ENCODE peak calls at places on chromosomes 6 and 20, in eight cellular contexts. S is A549, H is heart left ventricle, F is sigmoid colon, O is esophagus muscularis mucosa, M is tibial nerve, L is stomach, V is uterus. Y is an unnamed sample.

GRCh38 chr20:63042448-63043071 is 35.8 kb upstream of the BHLHE23 start:
- DNase-seq in S (no peak), H (peak; percentile 9), F (no peak), O (no peak), M (no peak), L (no peak), V (no peak), Y (no peak)

GRCh38 chr6:10395946-10396577 is 18.8 kb downstream of the TFAP2A start:
- DNase-seq in S (no peak), H (no peak), F (no peak), O (no peak), M (no peak), L (no peak), V (no peak), Y (no peak)

GRCh38 chr6:42742116-42742894 is 3.6 kb downstream of the TBCC start:
- DNase-seq in S (no peak), H (no peak), F (no peak), O (no peak), M (no peak), L (no peak), V (no peak), Y (no peak)

GRCh38 chr20:51128198-51128597 is 105.3 kb upstream of the KCNG1 start:
- DNase-seq in S (peak; percentile 21), H (no peak), F (no peak), O (no peak), M (no peak), L (no peak), V (no peak), Y (no peak)

GRCh38 chr6:108174371-108175175 is 8.8 kb downstream of the NR2E1 start:
- DNase-seq in S (no peak), H (no peak), F (no peak), O (no peak), M (no peak), L (no peak), V (no peak), Y (no peak)

GRCh38 chr20:51679254-51679921 is 88.8 kb downstream of the ATP9A start:
- DNase-seq in S (no peak), H (no peak), F (no peak), O (no peak), M (no peak), L (no peak), V (no peak), Y (no peak)

GRCh38 chr6:12844284-12845223 is 128.0 kb downstream of the PHACTR1 start:
- DNase-seq in S (peak; percentile 13), H (no peak), F (no peak), O (no peak), M (no peak), L (no peak), V (no peak), Y (no peak)

GRCh38 chr6:8821921-8822512 is 386.7 kb upstream of the SLC35B3 start:
- DNase-seq in S (no peak), H (no peak), F (no peak), O (no peak), M (no peak), L (no peak), V (no peak), Y (no peak)

GRCh38 chr6:95203153-95203754 is 374.1 kb upstream of the MANEA start:
- DNase-seq in S (peak; percentile 37), H (no peak), F (no peak), O (no peak), M (peak; percentile 33), L (no peak), V (no peak), Y (no peak)

GRCh38 chr6:105431226-105431625 is 28.3 kb upstream of the PREP start:
- DNase-seq in S (peak; percentile 61), H (no peak), F (no peak), O (no peak), M (peak; percentile 57), L (no peak), V (no peak), Y (no peak)

GRCh38 chr6:85405175-85405852 is 44.6 kb upstream of the NT5E start:
- DNase-seq in S (peak; percentile 89), H (no peak), F (no peak), O (no peak), M (no peak), L (peak; percentile 37), V (no peak), Y (no peak)

GRCh38 chr6:32967151-32968091 is 973 bp upstream of the BRD2 start:
- DNase-seq in S (peak; percentile 80), H (no peak), F (no peak), O (peak; percentile 84), M (peak; percentile 41), L (no peak), V (no peak), Y (no peak)

GRCh38 chr6:162377735-162378134 is 349.8 kb downstream of the PRKN start:
- DNase-seq in S (no peak), H (no peak), F (no peak), O (no peak), M (peak; percentile 9), L (no peak), V (no peak), Y (no peak)

GRCh38 chr20:43558412-43559146 is at the start of gene SGK2:
- DNase-seq in S (peak; percentile 87), H (no peak), F (no peak), O (no peak), M (no peak), L (peak; percentile 90), V (no peak), Y (no peak)
- TF ChIP-seq POLR2A in S (peak; percentile 33), H (no peak), F (no peak), O (no peak), M (no peak), L (no peak), V (no peak), Y (no peak)

GRCh38 chr20:2761885-2762284 is 38.5 kb downstream of the CPXM1 start:
- DNase-seq in S (no peak), H (no peak), F (no peak), O (no peak), M (no peak), L (no peak), V (no peak), Y (peak; percentile 42)

GRCh38 chr20:2759143-2759542 is 41.3 kb downstream of the CPXM1 start:
- DNase-seq in S (no peak), H (no peak), F (no peak), O (no peak), M (no peak), L (no peak), V (no peak), Y (peak; percentile 62)

GRCh38 chr20:2759603-2760360 is 40.6 kb downstream of the CPXM1 start:
- DNase-seq in S (no peak), H (no peak), F (no peak), O (no peak), M (no peak), L (no peak), V (no peak), Y (peak; percentile 70)

GRCh38 chr20:2762578-2763131 is 37.8 kb downstream of the CPXM1 start:
- DNase-seq in S (no peak), H (no peak), F (no peak), O (no peak), M (no peak), L (no peak), V (no peak), Y (peak; percentile 39)

DNA sequence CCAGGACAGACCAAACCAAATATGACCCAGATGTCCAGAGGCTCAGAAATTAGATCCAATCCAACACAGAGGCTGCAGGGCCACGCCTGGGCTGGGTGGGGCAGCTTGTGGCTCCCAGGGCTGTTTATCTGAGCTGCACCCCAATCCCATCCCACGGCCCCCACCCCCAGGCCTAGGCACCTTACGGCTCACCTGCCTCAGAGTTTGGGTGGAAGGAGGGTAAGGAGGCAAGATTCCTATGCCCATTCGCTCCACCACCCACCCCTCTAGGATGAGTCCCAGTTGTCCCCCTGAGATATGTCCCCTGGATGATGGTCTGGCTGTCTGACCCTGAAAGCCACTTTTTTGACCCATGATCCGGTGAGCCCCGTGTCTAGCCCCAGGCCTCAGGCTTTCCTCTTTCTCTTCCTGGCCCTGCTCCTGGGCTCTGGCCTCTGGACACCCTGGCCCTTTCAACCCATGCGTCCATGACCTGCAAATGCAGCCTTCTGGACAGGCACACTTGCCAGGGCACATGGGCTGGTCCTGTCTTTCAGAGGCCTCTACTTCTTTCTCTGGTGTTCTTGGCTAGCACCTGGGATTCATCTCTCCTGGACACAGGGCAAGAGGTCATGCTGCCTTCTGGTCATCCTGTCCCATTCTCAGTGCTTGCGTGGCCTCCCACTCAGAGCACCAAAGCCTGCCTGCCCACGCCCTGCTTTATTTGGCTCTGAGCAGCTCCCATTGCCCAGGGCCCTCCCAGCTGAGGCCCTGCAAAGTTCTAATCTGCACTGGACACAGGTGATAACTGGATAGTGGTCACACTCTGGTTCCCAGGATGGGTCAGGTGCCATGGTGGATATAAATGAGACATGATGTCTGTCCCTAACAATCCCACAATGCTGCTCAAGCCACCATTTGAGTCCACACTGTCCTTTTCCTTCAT is 39.8 kb downstream of the CPXM1 start:
- DNase-seq in S (no peak), H (no peak), F (no peak), O (no peak), M (no peak), L (no peak), V (no peak), Y (peak; percentile 59)
- TF ChIP-seq CTCF in S (no peak), H (no peak), F (no peak), O (no peak), M (no peak), L (no peak), V (no peak), Y (no peak)

DNA sequence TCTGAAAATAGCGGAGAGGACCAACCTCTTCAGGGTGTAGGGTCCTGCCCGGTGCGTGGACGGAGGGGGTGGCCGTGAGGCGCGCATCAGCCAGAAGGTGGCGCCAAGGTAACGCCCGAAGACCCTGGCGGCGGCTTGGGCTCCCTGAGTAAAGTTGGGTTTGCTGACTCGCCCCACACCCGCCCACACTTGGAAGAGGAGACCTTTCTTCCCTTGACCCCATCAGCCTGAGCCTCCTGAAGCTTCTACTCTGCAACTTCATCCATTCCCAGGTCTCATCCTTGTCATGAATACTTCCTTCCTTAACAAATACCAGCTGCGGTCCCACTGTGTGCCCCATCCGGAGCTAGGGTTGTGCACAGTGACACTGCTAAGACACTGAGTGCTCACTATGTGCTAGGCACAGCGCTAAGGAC is 14.6 kb downstream of the CD40 start:
- DNase-seq in S (peak; percentile 61), H (peak; percentile 82), F (peak; percentile 78), O (no peak), M (peak; percentile 50), L (peak; percentile 78), V (peak; percentile 47), Y (peak; percentile 34)
- TF ChIP-seq POLR2A in S (no peak), H (no peak), F (no peak), O (no peak), M (no peak), L (no peak), V (no peak), Y (no peak)

GRCh38 chr6:149445095-149445466 is 39.7 kb downstream of the ZC3H12D start:
- DNase-seq in S (no peak), H (no peak), F (no peak), O (no peak), M (no peak), L (no peak), V (no peak), Y (no peak)

GRCh38 chr6:149449054-149449453 is 35.8 kb downstream of the ZC3H12D start:
- DNase-seq in S (no peak), H (no peak), F (no peak), O (no peak), M (no peak), L (no peak), V (no peak), Y (no peak)

GRCh38 chr6:149449831-149450678 is 34.8 kb downstream of the ZC3H12D start:
- DNase-seq in S (no peak), H (no peak), F (no peak), O (no peak), M (no peak), L (no peak), V (no peak), Y (no peak)

GRCh38 chr6:149445573-149445972 is 39.2 kb downstream of the ZC3H12D start:
- DNase-seq in S (no peak), H (no peak), F (no peak), O (no peak), M (no peak), L (no peak), V (no peak), Y (no peak)

GRCh38 chr6:149446791-149447376 is 37.9 kb downstream of the ZC3H12D start:
- DNase-seq in S (no peak), H (no peak), F (no peak), O (no peak), M (no peak), L (no peak), V (no peak), Y (no peak)
- TF ChIP-seq CTCF in S (no peak), H (no peak), F (no peak), O (no peak), M (no peak), L (no peak), V (no peak), Y (no peak)

Y was measured in lower leg skin.